ENCODE peak calls at places on chromosomes 3 and 15, in six cellular contexts. E is K562, D is H1, J is endothelial cell of umbilical vein, F is A549, O is HepG2. K is an unnamed sample.

GRCh38 chr3:160027541-160028195 is 39.0 kb downstream of the IL12A start:
- DNase-seq in J (peak; percentile 19), O (no peak), F (no peak), E (no peak), D (no peak), K (no peak)

GRCh38 chr3:123586131-123586530 is 1.3 kb upstream of the HACD2 start:
- DNase-seq in E (peak; percentile 9), D (peak; percentile 62), O (peak; percentile 72), F (peak; percentile 38), J (peak; percentile 59), K (peak; percentile 70)

GRCh38 chr3:58835075-58835474 is 168.5 kb upstream of the FAM3D start:
- DNase-seq in D (no peak), J (no peak), E (no peak), F (no peak), O (no peak), K (no peak)

GRCh38 chr15:36832792-36833191 is 253.4 kb downstream of the CDIN1 start:
- DNase-seq in D (no peak), J (no peak), F (no peak), E (no peak), O (no peak), K (no peak)

GRCh38 chr15:81288040-81288439 is 35.9 kb downstream of the STARD5 start:
- DNase-seq in F (no peak), D (no peak), J (no peak), O (no peak), E (no peak), K (no peak)

GRCh38 chr3:152071924-152072323 is 196.8 kb upstream of the MBNL1 start:
- DNase-seq in O (peak; percentile 19), F (no peak), E (no peak), D (no peak), J (peak; percentile 50), K (no peak)

GRCh38 chr15:80445300-80446041 is 41.3 kb downstream of the ARNT2 start:
- DNase-seq in J (no peak), F (no peak), E (no peak), D (no peak), O (no peak), K (no peak)

GRCh38 chr3:126152931-126153694 is 27.3 kb downstream of the ALDH1L1 start:
- DNase-seq in F (no peak), D (peak; percentile 19), J (no peak), E (no peak), O (no peak), K (no peak)

GRCh38 chr3:19226516-19226915 is 78.2 kb downstream of the KCNH8 start:
- DNase-seq in O (no peak), E (no peak), F (no peak), J (no peak), D (no peak), K (no peak)

GRCh38 chr3:113086506-113087461 is 96.0 kb downstream of the GTPBP8 start:
- DNase-seq in D (no peak), J (no peak), F (peak; percentile 38), E (no peak), O (peak; percentile 48), K (no peak)

GRCh38 chr3:94036909-94037507 is 8.6 kb upstream of the STX19 start:
- DNase-seq in J (peak; percentile 9), F (peak; percentile 34), O (peak; percentile 29), D (no peak), E (peak; percentile 29), K (no peak)

GRCh38 chr3:76203578-76203977 is 418.2 kb upstream of the ZNF717 start:
- DNase-seq in D (no peak), O (no peak), J (no peak), E (no peak), F (no peak), K (peak; percentile 25)

GRCh38 chr3:31766654-31767053 is 214.4 kb downstream of the OSBPL10 start:
- DNase-seq in O (no peak), D (no peak), E (no peak), F (no peak), J (no peak), K (no peak)
- TF ChIP-seq JUN in O (no peak), D (no peak), E (no peak), F (no peak), J (no peak), K (no peak)

GRCh38 chr3:83457516-83457915 is 1501.3 kb upstream of the CADM2 start:
- DNase-seq in E (no peak), J (no peak), D (no peak), F (no peak), O (no peak), K (no peak)
- TF ChIP-seq JUN in E (no peak), J (no peak), D (no peak), F (no peak), O (no peak), K (no peak)

GRCh38 chr15:38401716-38402115 is 52.2 kb upstream of the FAM98B start:
- DNase-seq in O (no peak), D (no peak), E (no peak), J (no peak), F (no peak), K (no peak)
- TF ChIP-seq JUN in O (no peak), D (no peak), E (no peak), J (no peak), F (no peak), K (no peak)

GRCh38 chr3:51955175-51955892 is at the start of gene GPR62:
- DNase-seq in J (no peak), D (no peak), F (no peak), O (no peak), E (no peak), K (no peak)

GRCh38 chr3:51950899-51951298 is 4.3 kb upstream of the GPR62 start:
- DNase-seq in O (no peak), J (no peak), D (no peak), F (no peak), E (no peak), K (no peak)

GRCh38 chr3:51954713-51955112 is 468 bp upstream of the GPR62 start:
- DNase-seq in F (no peak), O (no peak), E (no peak), D (no peak), J (no peak), K (no peak)

GRCh38 chr3:51954120-51954519 is 1.1 kb upstream of the GPR62 start:
- DNase-seq in D (no peak), F (no peak), E (no peak), O (no peak), J (no peak), K (no peak)

DNA sequence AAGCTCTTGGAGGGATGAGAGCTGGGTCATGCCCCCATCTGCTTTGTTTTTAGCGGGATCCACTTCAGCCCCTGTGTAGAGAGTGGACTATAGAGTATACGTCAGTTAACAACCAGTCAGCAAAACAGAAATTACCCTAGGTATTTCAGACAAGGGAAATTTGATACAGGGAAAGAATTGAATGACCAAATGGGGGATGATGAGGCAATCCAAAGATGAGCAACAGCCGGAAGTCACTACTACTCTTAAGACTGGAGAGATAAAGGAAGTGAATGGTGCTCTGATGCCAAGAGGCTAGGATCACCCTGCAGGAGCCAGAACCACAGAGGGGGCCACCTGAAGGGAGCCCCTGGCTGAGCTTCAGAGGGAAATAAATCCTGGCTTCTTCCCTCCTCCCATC is 1.7 kb upstream of the GPR62 start:
- DNase-seq in O (no peak), D (no peak), J (no peak), F (no peak), E (no peak), K (no peak)
- TF ChIP-seq JUN in O (no peak), D (no peak), J (no peak), F (no peak), E (no peak), K (no peak)

DNA sequence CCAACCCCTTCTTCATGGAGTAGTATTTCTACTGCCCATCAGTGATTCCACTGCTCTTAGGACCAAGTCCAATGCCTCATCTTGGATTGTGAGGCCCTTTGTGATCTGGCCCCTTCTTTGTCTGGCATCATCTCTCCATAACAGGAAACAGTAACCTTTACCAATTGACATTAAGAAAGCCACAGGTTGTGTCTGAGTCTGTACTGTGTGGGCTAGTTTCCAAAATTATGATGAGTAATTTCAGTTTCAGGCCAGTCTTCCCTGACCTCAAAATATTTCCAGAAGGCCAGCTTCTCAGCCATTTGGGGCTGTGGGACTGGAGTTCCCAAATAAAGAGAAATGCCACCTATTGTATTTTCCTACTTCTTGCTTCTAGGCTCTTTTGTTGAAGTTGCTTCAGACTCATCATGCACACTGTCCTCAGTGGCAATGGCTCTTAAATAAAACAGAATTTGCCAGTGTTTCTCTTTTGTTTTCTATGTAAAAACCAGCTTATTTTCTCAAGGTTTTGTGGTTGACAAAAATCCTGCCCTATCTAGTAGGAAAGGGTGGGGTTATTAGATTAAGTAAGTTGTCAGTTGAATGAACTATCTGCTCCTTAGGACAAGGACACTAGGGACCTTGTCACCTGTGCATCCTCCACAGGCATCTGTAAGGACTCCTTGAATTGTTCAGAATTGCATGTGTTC is 47.0 kb upstream of the ACKR4 start:
- DNase-seq in F (no peak), D (no peak), E (no peak), J (peak; percentile 76), O (no peak), K (no peak)
- TF ChIP-seq JUN in F (no peak), D (no peak), E (no peak), J (no peak), O (no peak), K (no peak)